ENCODE peak calls at places on chromosomes 5 and 9, in nine cellular contexts. One of them, this sample, is unnamed.

GRCh38 chr5:58764199-58764598 is 181.3 kb downstream of the RAB3C start:
- DNase-seq in heart left ventricle: no peak
- DNase-seq in heart right ventricle: no peak
- DNase-seq in ELR: no peak
- DNase-seq in foreskin fibroblast: no peak
- DNase-seq in HEK293T: no peak
- DNase-seq in uterus: no peak
- DNase-seq in GM20000: no peak
- DNase-seq in WTC11: no peak
- DNase-seq in this sample: no peak

GRCh38 chr5:82364497-82364896 is 86.3 kb upstream of the RPS23 start:
- DNase-seq in heart right ventricle: peak; percentile 35
- DNase-seq in foreskin fibroblast: peak; percentile 50
- DNase-seq in heart left ventricle: no peak
- DNase-seq in HEK293T: peak; percentile 31
- DNase-seq in ELR: peak; percentile 68
- DNase-seq in GM20000: no peak
- DNase-seq in uterus: no peak
- DNase-seq in WTC11: no peak
- DNase-seq in this sample: no peak

GRCh38 chr9:32431940-32432555 is 47.6 kb downstream of the ACO1 start:
- DNase-seq in uterus: peak; percentile 53
- DNase-seq in heart right ventricle: peak; percentile 23
- DNase-seq in HEK293T: peak; percentile 47
- DNase-seq in heart left ventricle: peak; percentile 38
- DNase-seq in foreskin fibroblast: peak; percentile 34
- DNase-seq in ELR: peak; percentile 71
- DNase-seq in GM20000: peak; percentile 40
- DNase-seq in WTC11: peak; percentile 51
- DNase-seq in this sample: peak; percentile 67

GRCh38 chr9:133387680-133388079 is 11.5 kb downstream of the STKLD1 start:
- DNase-seq in ELR: no peak
- DNase-seq in heart right ventricle: no peak
- DNase-seq in HEK293T: no peak
- DNase-seq in foreskin fibroblast: no peak
- DNase-seq in heart left ventricle: no peak
- DNase-seq in WTC11: no peak
- DNase-seq in uterus: no peak
- DNase-seq in GM20000: no peak
- DNase-seq in this sample: no peak

GRCh38 chr5:26700759-26701384 is 337.5 kb downstream of the CDH9 start:
- DNase-seq in heart right ventricle: no peak
- DNase-seq in GM20000: peak; percentile 20
- DNase-seq in uterus: no peak
- DNase-seq in heart left ventricle: no peak
- DNase-seq in HEK293T: peak; percentile 53
- DNase-seq in foreskin fibroblast: no peak
- DNase-seq in WTC11: peak; percentile 28
- DNase-seq in ELR: peak; percentile 42
- DNase-seq in this sample: no peak

GRCh38 chr5:25025836-25026235 is 381.1 kb upstream of the CDH10 start:
- DNase-seq in heart right ventricle: no peak
- DNase-seq in uterus: no peak
- DNase-seq in heart left ventricle: no peak
- DNase-seq in foreskin fibroblast: no peak
- DNase-seq in GM20000: no peak
- DNase-seq in HEK293T: no peak
- DNase-seq in WTC11: no peak
- DNase-seq in ELR: no peak
- DNase-seq in this sample: no peak

GRCh38 chr9:96241391-96241809 is 60.6 kb downstream of the HSD17B3 start:
- DNase-seq in heart right ventricle: no peak
- DNase-seq in GM20000: no peak
- DNase-seq in HEK293T: no peak
- DNase-seq in foreskin fibroblast: no peak
- DNase-seq in ELR: peak; percentile 9
- DNase-seq in WTC11: no peak
- DNase-seq in heart left ventricle: no peak
- DNase-seq in uterus: no peak
- DNase-seq in this sample: no peak

GRCh38 chr9:34715639-34716215 is 5.8 kb upstream of the CCL21 start:
- DNase-seq in GM20000: no peak
- DNase-seq in uterus: no peak
- DNase-seq in heart left ventricle: no peak
- DNase-seq in foreskin fibroblast: no peak
- DNase-seq in HEK293T: no peak
- DNase-seq in ELR: no peak
- DNase-seq in heart right ventricle: no peak
- DNase-seq in WTC11: no peak
- DNase-seq in this sample: no peak

GRCh38 chr5:159451197-159452052 is 121.1 kb upstream of the IL12B start:
- DNase-seq in WTC11: no peak
- DNase-seq in ELR: peak; percentile 87
- DNase-seq in foreskin fibroblast: peak; percentile 92
- DNase-seq in heart right ventricle: peak; percentile 71
- DNase-seq in HEK293T: no peak
- DNase-seq in uterus: peak; percentile 81
- DNase-seq in heart left ventricle: peak; percentile 68
- DNase-seq in GM20000: no peak
- DNase-seq in this sample: no peak

GRCh38 chr5:50564079-50564478 is 102.4 kb upstream of the PARP8 start:
- DNase-seq in WTC11: no peak
- DNase-seq in GM20000: no peak
- DNase-seq in ELR: peak; percentile 1
- DNase-seq in foreskin fibroblast: no peak
- DNase-seq in HEK293T: no peak
- DNase-seq in uterus: no peak
- DNase-seq in heart right ventricle: no peak
- DNase-seq in heart left ventricle: no peak
- DNase-seq in this sample: no peak

GRCh38 chr5:54882841-54883240 is 102.6 kb downstream of the ESM1 start:
- DNase-seq in uterus: no peak
- DNase-seq in foreskin fibroblast: no peak
- DNase-seq in ELR: no peak
- DNase-seq in WTC11: no peak
- DNase-seq in heart left ventricle: no peak
- DNase-seq in HEK293T: no peak
- DNase-seq in GM20000: no peak
- DNase-seq in heart right ventricle: no peak
- DNase-seq in this sample: no peak

GRCh38 chr9:77417570-77417969 is 230.6 kb downstream of the GNA14 start:
- DNase-seq in foreskin fibroblast: peak; percentile 74
- DNase-seq in ELR: peak; percentile 82
- DNase-seq in GM20000: no peak
- DNase-seq in uterus: no peak
- DNase-seq in WTC11: no peak
- DNase-seq in HEK293T: no peak
- DNase-seq in heart left ventricle: no peak
- DNase-seq in heart right ventricle: no peak
- DNase-seq in this sample: no peak

GRCh38 chr5:167916706-167917105 is 374.7 kb upstream of the WWC1 start:
- DNase-seq in foreskin fibroblast: no peak
- DNase-seq in heart right ventricle: peak; percentile 16
- DNase-seq in uterus: no peak
- DNase-seq in WTC11: no peak
- DNase-seq in GM20000: no peak
- DNase-seq in ELR: no peak
- DNase-seq in HEK293T: no peak
- DNase-seq in heart left ventricle: peak; percentile 11
- DNase-seq in this sample: peak; percentile 68

GRCh38 chr5:41735213-41735612 is 135.0 kb downstream of the OXCT1 start:
- DNase-seq in GM20000: no peak
- DNase-seq in heart left ventricle: no peak
- DNase-seq in WTC11: no peak
- DNase-seq in heart right ventricle: no peak
- DNase-seq in foreskin fibroblast: no peak
- DNase-seq in uterus: no peak
- DNase-seq in HEK293T: no peak
- DNase-seq in ELR: no peak
- DNase-seq in this sample: no peak

GRCh38 chr5:10760976-10761841 is at the start of gene DAP:
- DNase-seq in HEK293T: peak; percentile 92
- DNase-seq in heart left ventricle: peak; percentile 88
- DNase-seq in heart right ventricle: peak; percentile 78
- DNase-seq in GM20000: peak; percentile 96
- DNase-seq in foreskin fibroblast: peak; percentile 90
- DNase-seq in WTC11: peak; percentile 76
- DNase-seq in uterus: peak; percentile 87
- DNase-seq in ELR: peak; percentile 88
- DNase-seq in this sample: peak; percentile 92

GRCh38 chr5:77893225-77893860 is 117.2 kb upstream of the TBCA start:
- DNase-seq in HEK293T: no peak
- DNase-seq in heart right ventricle: no peak
- DNase-seq in GM20000: no peak
- DNase-seq in WTC11: no peak
- DNase-seq in heart left ventricle: no peak
- DNase-seq in ELR: peak; percentile 99
- DNase-seq in uterus: no peak
- DNase-seq in foreskin fibroblast: peak; percentile 96
- DNase-seq in this sample: no peak

GRCh38 chr9:34514401-34514800 is 8.4 kb downstream of the ENHO start:
- DNase-seq in WTC11: no peak
- DNase-seq in GM20000: no peak
- DNase-seq in heart left ventricle: no peak
- DNase-seq in HEK293T: no peak
- DNase-seq in uterus: no peak
- DNase-seq in ELR: no peak
- DNase-seq in foreskin fibroblast: no peak
- DNase-seq in heart right ventricle: no peak
- DNase-seq in this sample: peak; percentile 41

GRCh38 chr5:14742427-14743010 is 78.0 kb downstream of the OTULIN start:
- DNase-seq in GM20000: no peak
- DNase-seq in uterus: no peak
- DNase-seq in foreskin fibroblast: no peak
- DNase-seq in HEK293T: no peak
- DNase-seq in WTC11: no peak
- DNase-seq in heart left ventricle: no peak
- DNase-seq in ELR: no peak
- DNase-seq in heart right ventricle: no peak
- DNase-seq in this sample: no peak

GRCh38 chr9:97900738-97901565 is 21.3 kb downstream of the TRMO start:
- DNase-seq in ELR: peak; percentile 69
- DNase-seq in heart left ventricle: no peak
- DNase-seq in WTC11: no peak
- DNase-seq in HEK293T: peak; percentile 64
- DNase-seq in GM20000: peak; percentile 46
- DNase-seq in uterus: peak; percentile 24
- DNase-seq in foreskin fibroblast: peak; percentile 22
- DNase-seq in heart right ventricle: no peak
- DNase-seq in this sample: no peak

GRCh38 chr5:127950707-127951356 is 132.7 kb upstream of the SLC12A2 start:
- DNase-seq in HEK293T: no peak
- DNase-seq in heart right ventricle: no peak
- DNase-seq in ELR: no peak
- DNase-seq in GM20000: no peak
- DNase-seq in uterus: no peak
- DNase-seq in foreskin fibroblast: no peak
- DNase-seq in heart left ventricle: no peak
- DNase-seq in WTC11: no peak
- DNase-seq in this sample: no peak

GRCh38 chr5:140576776-140577201 is 12.2 kb downstream of the SLC35A4 start:
- DNase-seq in heart left ventricle: no peak
- DNase-seq in uterus: no peak
- DNase-seq in GM20000: no peak
- DNase-seq in foreskin fibroblast: no peak
- DNase-seq in WTC11: no peak
- DNase-seq in heart right ventricle: no peak
- DNase-seq in HEK293T: no peak
- DNase-seq in ELR: no peak
- DNase-seq in this sample: no peak

GRCh38 chr5:161676109-161676508 is 9.4 kb upstream of the GABRA6 start:
- DNase-seq in heart left ventricle: no peak
- DNase-seq in uterus: no peak
- DNase-seq in ELR: no peak
- DNase-seq in foreskin fibroblast: no peak
- DNase-seq in HEK293T: peak; percentile 15
- DNase-seq in GM20000: peak; percentile 11
- DNase-seq in heart right ventricle: no peak
- DNase-seq in WTC11: no peak
- DNase-seq in this sample: no peak

GRCh38 chr9:128124873-128125574 is 2.5 kb downstream of the PTGES2 start:
- DNase-seq in HEK293T: peak; percentile 55
- DNase-seq in heart left ventricle: peak; percentile 61
- DNase-seq in WTC11: peak; percentile 92
- DNase-seq in GM20000: no peak
- DNase-seq in ELR: peak; percentile 72
- DNase-seq in foreskin fibroblast: peak; percentile 39
- DNase-seq in uterus: no peak
- DNase-seq in heart right ventricle: peak; percentile 62
- DNase-seq in this sample: peak; percentile 86

GRCh38 chr9:69931340-69931739 is 110.7 kb downstream of the CFAP95 start:
- DNase-seq in uterus: no peak
- DNase-seq in ELR: peak; percentile 60
- DNase-seq in HEK293T: peak; percentile 10
- DNase-seq in WTC11: no peak
- DNase-seq in GM20000: no peak
- DNase-seq in heart right ventricle: no peak
- DNase-seq in foreskin fibroblast: no peak
- DNase-seq in heart left ventricle: no peak
- DNase-seq in this sample: no peak

GRCh38 chr5:93394301-93394700 is 186.7 kb downstream of the NR2F1-AS1 start:
- DNase-seq in WTC11: no peak
- DNase-seq in heart right ventricle: no peak
- DNase-seq in uterus: no peak
- DNase-seq in foreskin fibroblast: no peak
- DNase-seq in HEK293T: no peak
- DNase-seq in ELR: no peak
- DNase-seq in GM20000: no peak
- DNase-seq in heart left ventricle: no peak
- DNase-seq in this sample: no peak

GRCh38 chr9:38390442-38390841 is 2.1 kb upstream of the ALDH1B1 start:
- DNase-seq in foreskin fibroblast: no peak
- DNase-seq in WTC11: no peak
- DNase-seq in heart right ventricle: no peak
- DNase-seq in HEK293T: no peak
- DNase-seq in heart left ventricle: no peak
- DNase-seq in GM20000: no peak
- DNase-seq in uterus: no peak
- DNase-seq in ELR: no peak
- DNase-seq in this sample: no peak